ENCODE peak calls at places on chromosomes 11 and 22, in six cellular contexts. One of them, this sample, is unnamed.

GRCh38 chr11:75625970-75626691 is 42.7 kb downstream of the MAP6 start:
- DNase-seq in astrocyte of the cerebellum: peak
- DNase-seq in CD8-positive, alpha-beta T cell: no peak
- DNase-seq in AG10803: peak
- DNase-seq in naive thymus-derived CD4-positive, alpha-beta T cell: no peak
- DNase-seq in CD4-positive, alpha-beta memory T cell: no peak
- DNase-seq in this sample: no peak

GRCh38 chr11:73201888-73202810 is 15.9 kb upstream of the P2RY2 start:
- DNase-seq in astrocyte of the cerebellum: no peak
- DNase-seq in CD8-positive, alpha-beta T cell: no peak
- DNase-seq in AG10803: no peak
- DNase-seq in naive thymus-derived CD4-positive, alpha-beta T cell: no peak
- DNase-seq in CD4-positive, alpha-beta memory T cell: no peak
- DNase-seq in this sample: no peak

GRCh38 chr11:76781861-76782500 is 1.2 kb upstream of the TSKU start:
- DNase-seq in astrocyte of the cerebellum: no peak
- DNase-seq in CD8-positive, alpha-beta T cell: no peak
- DNase-seq in AG10803: no peak
- DNase-seq in naive thymus-derived CD4-positive, alpha-beta T cell: no peak
- DNase-seq in CD4-positive, alpha-beta memory T cell: no peak
- DNase-seq in this sample: no peak

GRCh38 chr22:32987081-32987631 is 71.0 kb downstream of the SYN3 start:
- DNase-seq in astrocyte of the cerebellum: peak
- DNase-seq in CD8-positive, alpha-beta T cell: no peak
- DNase-seq in AG10803: peak
- DNase-seq in naive thymus-derived CD4-positive, alpha-beta T cell: no peak
- DNase-seq in CD4-positive, alpha-beta memory T cell: no peak
- DNase-seq in this sample: peak

GRCh38 chr11:2302280-2302843 is 549 bp downstream of the TSPAN32 start:
- DNase-seq in astrocyte of the cerebellum: no peak
- DNase-seq in CD8-positive, alpha-beta T cell: peak
- DNase-seq in AG10803: no peak
- DNase-seq in naive thymus-derived CD4-positive, alpha-beta T cell: peak
- DNase-seq in CD4-positive, alpha-beta memory T cell: no peak
- DNase-seq in this sample: no peak

GRCh38 chr11:119223856-119224255 is 17.7 kb downstream of the CBL start:
- DNase-seq in astrocyte of the cerebellum: peak
- DNase-seq in CD8-positive, alpha-beta T cell: no peak
- DNase-seq in AG10803: peak
- DNase-seq in naive thymus-derived CD4-positive, alpha-beta T cell: no peak
- DNase-seq in CD4-positive, alpha-beta memory T cell: no peak
- DNase-seq in this sample: no peak

GRCh38 chr11:120612363-120613263 is 101.1 kb downstream of the GRIK4 start:
- DNase-seq in astrocyte of the cerebellum: no peak
- DNase-seq in CD8-positive, alpha-beta T cell: no peak
- DNase-seq in AG10803: no peak
- DNase-seq in naive thymus-derived CD4-positive, alpha-beta T cell: no peak
- DNase-seq in CD4-positive, alpha-beta memory T cell: no peak
- DNase-seq in this sample: no peak

GRCh38 chr11:86699036-86699791 is 26.8 kb upstream of the ME3 start:
- DNase-seq in astrocyte of the cerebellum: no peak
- DNase-seq in CD8-positive, alpha-beta T cell: no peak
- DNase-seq in AG10803: peak
- DNase-seq in naive thymus-derived CD4-positive, alpha-beta T cell: no peak
- DNase-seq in CD4-positive, alpha-beta memory T cell: no peak
- DNase-seq in this sample: no peak

GRCh38 chr11:35043933-35044332 is 95.0 kb upstream of the CD44 start:
- DNase-seq in astrocyte of the cerebellum: no peak
- DNase-seq in CD8-positive, alpha-beta T cell: no peak
- DNase-seq in AG10803: no peak
- DNase-seq in naive thymus-derived CD4-positive, alpha-beta T cell: no peak
- DNase-seq in CD4-positive, alpha-beta memory T cell: no peak
- DNase-seq in this sample: no peak

GRCh38 chr11:2839395-2839941 is 46.1 kb downstream of the CDKN1C start:
- DNase-seq in astrocyte of the cerebellum: no peak
- DNase-seq in CD8-positive, alpha-beta T cell: no peak
- DNase-seq in AG10803: no peak
- DNase-seq in naive thymus-derived CD4-positive, alpha-beta T cell: no peak
- DNase-seq in CD4-positive, alpha-beta memory T cell: no peak
- DNase-seq in this sample: no peak

GRCh38 chr11:90176069-90176468 is 41.6 kb downstream of the NAALAD2 start:
- DNase-seq in astrocyte of the cerebellum: no peak
- DNase-seq in CD8-positive, alpha-beta T cell: no peak
- DNase-seq in AG10803: no peak
- DNase-seq in naive thymus-derived CD4-positive, alpha-beta T cell: no peak
- DNase-seq in CD4-positive, alpha-beta memory T cell: no peak
- DNase-seq in this sample: no peak

GRCh38 chr22:32499666-32500065 is 25.1 kb downstream of the FBXO7 start:
- DNase-seq in astrocyte of the cerebellum: no peak
- DNase-seq in CD8-positive, alpha-beta T cell: no peak
- DNase-seq in AG10803: peak
- DNase-seq in naive thymus-derived CD4-positive, alpha-beta T cell: no peak
- DNase-seq in CD4-positive, alpha-beta memory T cell: no peak
- DNase-seq in this sample: no peak

GRCh38 chr11:111417766-111418435 is 38.8 kb upstream of the POU2AF1 start:
- DNase-seq in astrocyte of the cerebellum: peak
- DNase-seq in CD8-positive, alpha-beta T cell: no peak
- DNase-seq in AG10803: peak
- DNase-seq in naive thymus-derived CD4-positive, alpha-beta T cell: no peak
- DNase-seq in CD4-positive, alpha-beta memory T cell: no peak
- DNase-seq in this sample: no peak

GRCh38 chr22:28711820-28712777 is 29.5 kb downstream of the CHEK2 start:
- DNase-seq in astrocyte of the cerebellum: peak
- DNase-seq in CD8-positive, alpha-beta T cell: no peak
- DNase-seq in AG10803: peak
- DNase-seq in naive thymus-derived CD4-positive, alpha-beta T cell: no peak
- DNase-seq in CD4-positive, alpha-beta memory T cell: no peak
- DNase-seq in this sample: no peak

GRCh38 chr11:134014502-134014901 is 54.4 kb upstream of the JAM3 start:
- DNase-seq in astrocyte of the cerebellum: no peak
- DNase-seq in CD8-positive, alpha-beta T cell: no peak
- DNase-seq in AG10803: no peak
- DNase-seq in naive thymus-derived CD4-positive, alpha-beta T cell: no peak
- DNase-seq in CD4-positive, alpha-beta memory T cell: no peak
- DNase-seq in this sample: no peak

GRCh38 chr11:69243496-69244200 is 50.3 kb upstream of the MYEOV start:
- DNase-seq in astrocyte of the cerebellum: no peak
- DNase-seq in CD8-positive, alpha-beta T cell: no peak
- DNase-seq in AG10803: no peak
- DNase-seq in naive thymus-derived CD4-positive, alpha-beta T cell: no peak
- DNase-seq in CD4-positive, alpha-beta memory T cell: no peak
- DNase-seq in this sample: no peak

GRCh38 chr11:76323804-76324203 is 57.1 kb downstream of the THAP12 start:
- DNase-seq in astrocyte of the cerebellum: no peak
- DNase-seq in CD8-positive, alpha-beta T cell: no peak
- DNase-seq in AG10803: no peak
- DNase-seq in naive thymus-derived CD4-positive, alpha-beta T cell: no peak
- DNase-seq in CD4-positive, alpha-beta memory T cell: no peak
- DNase-seq in this sample: no peak

GRCh38 chr11:111604392-111605009 is 2.3 kb downstream of the SIK2 start:
- DNase-seq in astrocyte of the cerebellum: peak
- DNase-seq in CD8-positive, alpha-beta T cell: no peak
- DNase-seq in AG10803: peak
- DNase-seq in naive thymus-derived CD4-positive, alpha-beta T cell: peak
- DNase-seq in CD4-positive, alpha-beta memory T cell: peak
- DNase-seq in this sample: no peak

GRCh38 chr22:24848559-24849168 is 42.7 kb downstream of the SGSM1 start:
- DNase-seq in astrocyte of the cerebellum: no peak
- DNase-seq in CD8-positive, alpha-beta T cell: no peak
- DNase-seq in AG10803: no peak
- DNase-seq in naive thymus-derived CD4-positive, alpha-beta T cell: no peak
- DNase-seq in CD4-positive, alpha-beta memory T cell: no peak
- DNase-seq in this sample: no peak

GRCh38 chr11:43376594-43376993 is 17.9 kb downstream of the TTC17 start:
- DNase-seq in astrocyte of the cerebellum: no peak
- DNase-seq in CD8-positive, alpha-beta T cell: no peak
- DNase-seq in AG10803: peak
- DNase-seq in naive thymus-derived CD4-positive, alpha-beta T cell: no peak
- DNase-seq in CD4-positive, alpha-beta memory T cell: no peak
- DNase-seq in this sample: no peak

GRCh38 chr22:38623357-38623756 is 32.8 kb downstream of the FAM227A start:
- DNase-seq in astrocyte of the cerebellum: no peak
- DNase-seq in CD8-positive, alpha-beta T cell: no peak
- DNase-seq in AG10803: no peak
- DNase-seq in naive thymus-derived CD4-positive, alpha-beta T cell: no peak
- DNase-seq in CD4-positive, alpha-beta memory T cell: no peak
- DNase-seq in this sample: no peak

GRCh38 chr22:19108807-19109197 is 13.4 kb downstream of the DGCR2 start:
- DNase-seq in astrocyte of the cerebellum: no peak
- DNase-seq in CD8-positive, alpha-beta T cell: no peak
- DNase-seq in AG10803: no peak
- DNase-seq in naive thymus-derived CD4-positive, alpha-beta T cell: no peak
- DNase-seq in CD4-positive, alpha-beta memory T cell: no peak
- DNase-seq in this sample: no peak

GRCh38 chr22:49848690-49849160 is 4.9 kb upstream of the ZBED4 start:
- DNase-seq in astrocyte of the cerebellum: no peak
- DNase-seq in CD8-positive, alpha-beta T cell: no peak
- DNase-seq in AG10803: no peak
- DNase-seq in naive thymus-derived CD4-positive, alpha-beta T cell: no peak
- DNase-seq in CD4-positive, alpha-beta memory T cell: no peak
- DNase-seq in this sample: no peak

GRCh38 chr11:131661137-131661536 is 290.7 kb downstream of the NTM start:
- DNase-seq in astrocyte of the cerebellum: no peak
- DNase-seq in CD8-positive, alpha-beta T cell: no peak
- DNase-seq in AG10803: peak
- DNase-seq in naive thymus-derived CD4-positive, alpha-beta T cell: no peak
- DNase-seq in CD4-positive, alpha-beta memory T cell: no peak
- DNase-seq in this sample: no peak

GRCh38 chr11:131664246-131664645 is 293.8 kb downstream of the NTM start:
- DNase-seq in astrocyte of the cerebellum: no peak
- DNase-seq in CD8-positive, alpha-beta T cell: no peak
- DNase-seq in AG10803: no peak
- DNase-seq in naive thymus-derived CD4-positive, alpha-beta T cell: no peak
- DNase-seq in CD4-positive, alpha-beta memory T cell: no peak
- DNase-seq in this sample: no peak

GRCh38 chr11:131663403-131664200 is 293.2 kb downstream of the NTM start:
- DNase-seq in astrocyte of the cerebellum: no peak
- DNase-seq in CD8-positive, alpha-beta T cell: no peak
- DNase-seq in AG10803: no peak
- DNase-seq in naive thymus-derived CD4-positive, alpha-beta T cell: no peak
- DNase-seq in CD4-positive, alpha-beta memory T cell: no peak
- DNase-seq in this sample: no peak

GRCh38 chr11:131659931-131660330 is 289.5 kb downstream of the NTM start:
- DNase-seq in astrocyte of the cerebellum: no peak
- DNase-seq in CD8-positive, alpha-beta T cell: no peak
- DNase-seq in AG10803: no peak
- DNase-seq in naive thymus-derived CD4-positive, alpha-beta T cell: no peak
- DNase-seq in CD4-positive, alpha-beta memory T cell: no peak
- DNase-seq in this sample: no peak

DNA sequence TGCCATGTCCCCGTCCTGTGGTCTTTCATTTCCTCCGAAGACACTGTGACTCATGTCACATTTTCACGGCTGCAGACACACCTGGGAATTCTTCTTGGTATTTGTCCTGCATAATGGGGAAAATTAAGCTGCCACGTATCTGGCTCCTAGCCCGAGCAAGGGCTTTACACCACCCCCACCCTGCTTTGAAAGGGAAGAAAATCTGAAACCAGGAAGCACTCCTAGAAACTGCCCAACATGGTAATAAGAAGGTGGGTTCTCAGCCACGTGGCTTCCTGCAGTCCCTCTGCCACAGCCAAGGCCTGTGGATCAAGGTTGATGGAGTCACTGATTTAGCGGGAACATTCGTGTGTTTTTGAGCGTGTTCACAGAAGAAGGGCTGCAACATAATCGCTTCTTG is 291.9 kb downstream of the NTM start:
- DNase-seq in astrocyte of the cerebellum: no peak
- DNase-seq in CD8-positive, alpha-beta T cell: no peak
- DNase-seq in AG10803: no peak
- DNase-seq in naive thymus-derived CD4-positive, alpha-beta T cell: no peak
- DNase-seq in CD4-positive, alpha-beta memory T cell: no peak
- DNase-seq in this sample: no peak
- H3K4me3 ChIP-seq in astrocyte of the cerebellum: no peak
- H3K4me3 ChIP-seq in CD8-positive, alpha-beta T cell: no peak
- H3K4me3 ChIP-seq in AG10803: no peak
- H3K4me3 ChIP-seq in naive thymus-derived CD4-positive, alpha-beta T cell: no peak
- H3K4me3 ChIP-seq in CD4-positive, alpha-beta memory T cell: no peak
- H3K4me3 ChIP-seq in this sample: no peak

GRCh38 chr22:42613869-42614268 is 814 bp downstream of the POLDIP3 start:
- DNase-seq in astrocyte of the cerebellum: no peak
- DNase-seq in CD8-positive, alpha-beta T cell: no peak
- DNase-seq in AG10803: peak
- DNase-seq in naive thymus-derived CD4-positive, alpha-beta T cell: no peak
- DNase-seq in CD4-positive, alpha-beta memory T cell: no peak
- DNase-seq in this sample: no peak
- H3K4me3 ChIP-seq in astrocyte of the cerebellum: peak
- H3K4me3 ChIP-seq in CD8-positive, alpha-beta T cell: peak
- H3K4me3 ChIP-seq in AG10803: peak
- H3K4me3 ChIP-seq in naive thymus-derived CD4-positive, alpha-beta T cell: peak
- H3K4me3 ChIP-seq in CD4-positive, alpha-beta memory T cell: peak
- H3K4me3 ChIP-seq in this sample: peak

GRCh38 chr22:45319319-45319675 is 9.6 kb downstream of the FAM118A start:
- DNase-seq in astrocyte of the cerebellum: peak
- DNase-seq in CD8-positive, alpha-beta T cell: peak
- DNase-seq in AG10803: peak
- DNase-seq in naive thymus-derived CD4-positive, alpha-beta T cell: no peak
- DNase-seq in CD4-positive, alpha-beta memory T cell: no peak
- DNase-seq in this sample: no peak
- H3K4me3 ChIP-seq in astrocyte of the cerebellum: no peak
- H3K4me3 ChIP-seq in CD8-positive, alpha-beta T cell: peak
- H3K4me3 ChIP-seq in AG10803: no peak
- H3K4me3 ChIP-seq in naive thymus-derived CD4-positive, alpha-beta T cell: peak
- H3K4me3 ChIP-seq in CD4-positive, alpha-beta memory T cell: peak
- H3K4me3 ChIP-seq in this sample: no peak

GRCh38 chr22:40463017-40463631 is 92.7 kb downstream of the SGSM3 start:
- DNase-seq in astrocyte of the cerebellum: no peak
- DNase-seq in CD8-positive, alpha-beta T cell: peak
- DNase-seq in AG10803: no peak
- DNase-seq in naive thymus-derived CD4-positive, alpha-beta T cell: peak
- DNase-seq in CD4-positive, alpha-beta memory T cell: peak
- DNase-seq in this sample: no peak
- H3K4me3 ChIP-seq in astrocyte of the cerebellum: no peak
- H3K4me3 ChIP-seq in CD8-positive, alpha-beta T cell: peak
- H3K4me3 ChIP-seq in AG10803: no peak
- H3K4me3 ChIP-seq in naive thymus-derived CD4-positive, alpha-beta T cell: peak
- H3K4me3 ChIP-seq in CD4-positive, alpha-beta memory T cell: peak
- H3K4me3 ChIP-seq in this sample: no peak

GRCh38 chr11:65578134-65578533 is 2.3 kb downstream of the EHBP1L1 start:
- DNase-seq in astrocyte of the cerebellum: no peak
- DNase-seq in CD8-positive, alpha-beta T cell: no peak
- DNase-seq in AG10803: no peak
- DNase-seq in naive thymus-derived CD4-positive, alpha-beta T cell: no peak
- DNase-seq in CD4-positive, alpha-beta memory T cell: no peak
- DNase-seq in this sample: no peak
- H3K4me3 ChIP-seq in astrocyte of the cerebellum: no peak
- H3K4me3 ChIP-seq in CD8-positive, alpha-beta T cell: no peak
- H3K4me3 ChIP-seq in AG10803: peak
- H3K4me3 ChIP-seq in naive thymus-derived CD4-positive, alpha-beta T cell: no peak
- H3K4me3 ChIP-seq in CD4-positive, alpha-beta memory T cell: no peak
- H3K4me3 ChIP-seq in this sample: no peak

This sample was measured in H1.